ENCODE peak calls at places on chromosomes 11 and 22, in six cellular contexts. Y is GM23248, I is astrocyte of the spinal cord, D is activated gamma-delta T cell treated with Interleukin-2 at 50 U/mL for 16 hours, N is nucleus accumbens, L is T1000. G is an unnamed sample.

GRCh38 chr11:5369793-5370192 is 13.8 kb upstream of the OR51M1 start:
- DNase-seq in Y (peak; percentile 68), I (peak; percentile 60), D (no peak), N (no peak), L (no peak), G (no peak)

GRCh38 chr22:27880778-27881394 is 38.2 kb downstream of the PITPNB start:
- DNase-seq in Y (peak; percentile 76), I (peak; percentile 85), D (peak; percentile 13), N (no peak), L (peak; percentile 10), G (no peak)

GRCh38 chr22:24186352-24186740 is 5.1 kb downstream of the SUSD2 start:
- DNase-seq in Y (no peak), I (no peak), D (no peak), N (no peak), L (no peak), G (no peak)

GRCh38 chr11:16265022-16265421 is 91.3 kb downstream of the SOX6 start:
- DNase-seq in Y (no peak), I (no peak), D (no peak), N (no peak), L (no peak), G (no peak)

GRCh38 chr11:122671270-122671906 is 15.9 kb downstream of the UBASH3B start:
- DNase-seq in Y (no peak), I (no peak), D (no peak), N (no peak), L (no peak), G (no peak)

GRCh38 chr11:117529767-117530166 is 202.1 kb downstream of the CEP164 start:
- DNase-seq in Y (no peak), I (no peak), D (no peak), N (no peak), L (no peak), G (no peak)

GRCh38 chr22:46613606-46613997 is 6.6 kb upstream of the GRAMD4 start:
- DNase-seq in Y (no peak), I (no peak), D (no peak), N (no peak), L (no peak), G (no peak)

GRCh38 chr11:19953909-19954308 is 206.4 kb downstream of the DBX1 start:
- DNase-seq in Y (peak; percentile 84), I (peak; percentile 94), D (no peak), N (no peak), L (peak; percentile 15), G (no peak)

GRCh38 chr22:29301716-29302401 is 4.6 kb upstream of the GAS2L1 start:
- DNase-seq in Y (no peak), I (no peak), D (no peak), N (no peak), L (no peak), G (peak; percentile 42)

GRCh38 chr11:34161812-34162506 is 56.5 kb downstream of the NAT10 start:
- DNase-seq in Y (peak; percentile 32), I (no peak), D (peak; percentile 35), N (no peak), L (peak; percentile 28), G (no peak)

GRCh38 chr11:111793863-111794262 is 27.7 kb upstream of the PPP2R1B start:
- DNase-seq in Y (peak; percentile 97), I (peak; percentile 54), D (no peak), N (no peak), L (peak; percentile 44), G (peak; percentile 57)

GRCh38 chr11:115421338-115422012 is 82.7 kb downstream of the CADM1 start:
- DNase-seq in Y (no peak), I (no peak), D (no peak), N (no peak), L (no peak), G (no peak)

GRCh38 chr22:38258895-38259294 is 13.9 kb downstream of the TMEM184B start:
- DNase-seq in Y (no peak), I (no peak), D (no peak), N (no peak), L (no peak), G (peak; percentile 65)

GRCh38 chr22:46723882-46724281 is 14.2 kb downstream of the CERK start:
- DNase-seq in Y (no peak), I (no peak), D (no peak), N (no peak), L (no peak), G (no peak)

GRCh38 chr22:31891366-31892079 is 52.8 kb upstream of the YWHAH start:
- DNase-seq in Y (peak; percentile 13), I (peak; percentile 72), D (no peak), N (no peak), L (no peak), G (no peak)

GRCh38 chr11:44140805-44141204 is 45.3 kb downstream of the EXT2 start:
- DNase-seq in Y (no peak), I (no peak), D (no peak), N (no peak), L (peak; percentile 5), G (no peak)

GRCh38 chr22:37566903-37567798 is 6.9 kb downstream of the CDC42EP1 start:
- DNase-seq in Y (peak; percentile 63), I (peak; percentile 62), D (peak; percentile 95), N (no peak), L (peak; percentile 25), G (peak; percentile 90)

GRCh38 chr22:49586244-49586748 is 241.4 kb downstream of the BRD1 start:
- DNase-seq in Y (peak; percentile 3), I (no peak), D (no peak), N (no peak), L (no peak), G (no peak)